ENCODE peak calls at places on chromosomes 6 and 20, in four cellular contexts. O, K, Q and M are unnamed samples.
A peak's percentile ranks its signal among the peaks of the same experiment; 100 is the strongest.

GRCh38 chr6:158269657-158270056 is 42.6 kb upstream of the TULP4 start:
- DNase-seq in O (no peak), K (no peak), Q (no peak), M (no peak)

GRCh38 chr20:52972965-52973819 is 1.0 kb downstream of the TSHZ2 start:
- DNase-seq in O (peak; percentile 48), K (no peak), Q (peak; percentile 22), M (no peak)

GRCh38 chr6:135458051-135458450 is 39.5 kb downstream of the AHI1 start:
- DNase-seq in O (no peak), K (no peak), Q (no peak), M (no peak)

GRCh38 chr6:150753404-150754184 is 111.9 kb upstream of the MTHFD1L start:
- DNase-seq in O (peak; percentile 58), K (no peak), Q (peak; percentile 53), M (no peak)

GRCh38 chr20:36893801-36894200 is 17.9 kb downstream of the TLDC2 start:
- DNase-seq in O (no peak), K (no peak), Q (no peak), M (no peak)

GRCh38 chr20:11429168-11429567 is 488.5 kb upstream of the BTBD3 start:
- DNase-seq in O (no peak), K (no peak), Q (no peak), M (no peak)

GRCh38 chr6:49550413-49551125 is at the start of gene C6orf141:
- DNase-seq in O (peak; percentile 64), K (no peak), Q (peak; percentile 64), M (peak; percentile 50)

GRCh38 chr20:19969106-19969505 is 48.1 kb upstream of the NAA20 start:
- DNase-seq in O (no peak), K (no peak), Q (no peak), M (no peak)

GRCh38 chr6:45423111-45423900 is 45.6 kb upstream of the SUPT3H start:
- DNase-seq in O (peak; percentile 55), K (no peak), Q (no peak), M (no peak)